ENCODE peak calls at places on chromosomes 16 and 17, in five cellular contexts. One of them, this sample, is unnamed.

GRCh38 chr17:35460354-35460851 is 11.8 kb upstream of the SLFN13 start:
- DNase-seq in coronary artery: no peak
- DNase-seq in uterus: peak
- DNase-seq in stimulated activated CD4-positive, alpha-beta T cell treated with anti-CD3 and anti-CD28 coated beads, Interleukin-15, amount 100 ng/mL, for 24 hours: peak
- DNase-seq in aorta: peak
- DNase-seq in this sample: peak

GRCh38 chr17:82882715-82883446 is 43.1 kb upstream of the ZNF750 start:
- DNase-seq in coronary artery: no peak
- DNase-seq in uterus: no peak
- DNase-seq in stimulated activated CD4-positive, alpha-beta T cell treated with anti-CD3 and anti-CD28 coated beads, Interleukin-15, amount 100 ng/mL, for 24 hours: peak
- DNase-seq in aorta: no peak
- DNase-seq in this sample: no peak

GRCh38 chr16:4696905-4697866 is 3.8 kb downstream of the NUDT16L1 start:
- DNase-seq in coronary artery: no peak
- DNase-seq in uterus: peak
- DNase-seq in stimulated activated CD4-positive, alpha-beta T cell treated with anti-CD3 and anti-CD28 coated beads, Interleukin-15, amount 100 ng/mL, for 24 hours: no peak
- DNase-seq in aorta: peak
- DNase-seq in this sample: no peak

GRCh38 chr17:18963126-18964017 is 11.4 kb downstream of the SLC5A10 start:
- DNase-seq in coronary artery: no peak
- DNase-seq in uterus: no peak
- DNase-seq in stimulated activated CD4-positive, alpha-beta T cell treated with anti-CD3 and anti-CD28 coated beads, Interleukin-15, amount 100 ng/mL, for 24 hours: no peak
- DNase-seq in aorta: peak
- DNase-seq in this sample: no peak

GRCh38 chr17:80270836-80271235 is 10.2 kb downstream of the RNF213 start:
- DNase-seq in coronary artery: no peak
- DNase-seq in uterus: no peak
- DNase-seq in stimulated activated CD4-positive, alpha-beta T cell treated with anti-CD3 and anti-CD28 coated beads, Interleukin-15, amount 100 ng/mL, for 24 hours: peak
- DNase-seq in aorta: no peak
- DNase-seq in this sample: no peak

GRCh38 chr17:27746881-27747280 is 53.4 kb downstream of the NOS2 start:
- DNase-seq in coronary artery: no peak
- DNase-seq in uterus: no peak
- DNase-seq in stimulated activated CD4-positive, alpha-beta T cell treated with anti-CD3 and anti-CD28 coated beads, Interleukin-15, amount 100 ng/mL, for 24 hours: no peak
- DNase-seq in aorta: no peak
- DNase-seq in this sample: no peak

GRCh38 chr17:19747829-19748806 is at the start of gene ALDH3A1:
- DNase-seq in coronary artery: no peak
- DNase-seq in uterus: no peak
- DNase-seq in stimulated activated CD4-positive, alpha-beta T cell treated with anti-CD3 and anti-CD28 coated beads, Interleukin-15, amount 100 ng/mL, for 24 hours: no peak
- DNase-seq in aorta: no peak
- DNase-seq in this sample: no peak

GRCh38 chr16:87965973-87966667 is 14.9 kb downstream of the BANP start:
- DNase-seq in coronary artery: no peak
- DNase-seq in uterus: no peak
- DNase-seq in stimulated activated CD4-positive, alpha-beta T cell treated with anti-CD3 and anti-CD28 coated beads, Interleukin-15, amount 100 ng/mL, for 24 hours: no peak
- DNase-seq in aorta: no peak
- DNase-seq in this sample: no peak

GRCh38 chr17:17342242-17342945 is 39.2 kb downstream of the NT5M start:
- DNase-seq in coronary artery: peak
- DNase-seq in uterus: no peak
- DNase-seq in stimulated activated CD4-positive, alpha-beta T cell treated with anti-CD3 and anti-CD28 coated beads, Interleukin-15, amount 100 ng/mL, for 24 hours: no peak
- DNase-seq in aorta: peak
- DNase-seq in this sample: no peak

GRCh38 chr17:35359396-35359795 is 14.0 kb downstream of the SLFN11 start:
- DNase-seq in coronary artery: no peak
- DNase-seq in uterus: no peak
- DNase-seq in stimulated activated CD4-positive, alpha-beta T cell treated with anti-CD3 and anti-CD28 coated beads, Interleukin-15, amount 100 ng/mL, for 24 hours: no peak
- DNase-seq in aorta: no peak
- DNase-seq in this sample: no peak

GRCh38 chr16:55176901-55177300 is 147.1 kb upstream of the IRX6 start:
- DNase-seq in coronary artery: no peak
- DNase-seq in uterus: no peak
- DNase-seq in stimulated activated CD4-positive, alpha-beta T cell treated with anti-CD3 and anti-CD28 coated beads, Interleukin-15, amount 100 ng/mL, for 24 hours: no peak
- DNase-seq in aorta: no peak
- DNase-seq in this sample: no peak

GRCh38 chr17:29592850-29593545 is at the start of gene ANKRD13B:
- DNase-seq in coronary artery: no peak
- DNase-seq in uterus: peak
- DNase-seq in stimulated activated CD4-positive, alpha-beta T cell treated with anti-CD3 and anti-CD28 coated beads, Interleukin-15, amount 100 ng/mL, for 24 hours: peak
- DNase-seq in aorta: peak
- DNase-seq in this sample: peak

This sample was measured in RPMI8226.